ENCODE peak calls at places on chromosomes 16 and 17, in eight cellular contexts. T is neural progenitor cell, B is adipocyte, S is GM23248, Q is endothelial cell of umbilical vein, E is fibroblast of lung, K is H1, C is GM12878. O is an unnamed sample.

GRCh38 chr17:38871247-38871991 is 1.6 kb downstream of the LASP1 start:
- DNase-seq in B (peak), K (no peak), S (peak), T (peak), E (peak), Q (peak), C (peak), O (peak)

GRCh38 chr17:35849469-35850348 is 19.0 kb downstream of the HEATR9 start:
- DNase-seq in E (peak), C (peak), T (peak), K (peak), B (peak), S (peak), Q (peak), O (peak)

GRCh38 chr16:31439519-31439918 is 3.1 kb downstream of the ZNF843 start:
- DNase-seq in C (no peak), T (no peak), E (no peak), K (no peak), Q (no peak), B (no peak), S (no peak), O (no peak)

GRCh38 chr17:74427048-74427762 is 4.7 kb upstream of the GPRC5C start:
- DNase-seq in T (peak), S (no peak), B (no peak), C (no peak), K (no peak), Q (no peak), E (no peak), O (peak)

GRCh38 chr17:35536664-35537160 is 766 bp downstream of the SLFN12L start:
- DNase-seq in T (no peak), K (no peak), E (no peak), B (no peak), S (no peak), Q (no peak), C (no peak), O (no peak)

GRCh38 chr17:69048634-69049033 is 12.1 kb downstream of the ABCA9 start:
- DNase-seq in B (no peak), E (no peak), K (no peak), Q (no peak), C (no peak), T (no peak), S (no peak), O (no peak)

GRCh38 chr17:1188812-1189211 is 9.0 kb upstream of the ABR start:
- DNase-seq in C (no peak), K (no peak), S (peak), E (peak), T (no peak), B (no peak), Q (peak), O (peak)

GRCh38 chr17:16377804-16378400 is 3.0 kb upstream of the UBB start:
- DNase-seq in Q (peak), B (peak), S (peak), E (peak), T (no peak), K (no peak), C (no peak), O (peak)

GRCh38 chr17:63610854-63611253 is 10.2 kb downstream of the TACO1 start:
- DNase-seq in T (no peak), K (no peak), S (no peak), C (no peak), B (no peak), Q (no peak), E (no peak), O (no peak)

GRCh38 chr17:5500247-5500803 is 14.0 kb downstream of the MIS12 start:
- DNase-seq in T (no peak), Q (peak), C (no peak), S (peak), E (no peak), B (no peak), K (no peak), O (no peak)

DNA sequence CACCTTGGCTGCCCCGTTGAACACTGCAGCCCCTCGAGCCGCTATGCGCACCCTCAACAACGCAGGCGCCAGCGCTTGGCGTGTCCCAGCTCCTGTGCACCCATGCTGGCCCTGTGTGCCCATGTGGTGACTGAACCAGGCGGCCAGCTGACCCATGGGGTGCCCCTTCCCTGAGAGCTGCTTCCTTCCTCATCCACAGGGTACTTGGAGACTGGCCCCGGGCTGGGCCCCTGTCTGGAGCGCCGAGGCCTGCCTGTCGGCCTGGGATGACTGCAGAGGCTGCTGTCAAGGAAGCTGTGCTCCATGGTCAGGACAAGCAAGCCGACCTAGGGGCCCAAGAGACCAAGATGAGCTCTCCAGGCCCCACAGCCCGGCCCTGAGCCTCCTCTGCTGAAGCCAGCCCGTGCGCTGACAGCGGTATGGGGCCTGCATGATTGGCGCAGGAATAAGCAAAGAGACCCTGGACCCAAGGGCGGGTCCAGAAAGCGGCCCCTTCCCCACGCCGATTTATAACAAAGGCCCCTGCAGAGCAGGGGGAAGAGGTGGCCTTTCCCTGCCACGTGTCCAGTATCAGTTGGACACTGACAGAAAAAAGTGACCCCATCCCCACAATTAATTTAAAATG is 21.6 kb upstream of the BAHCC1 start:
- DNase-seq in E (no peak), Q (no peak), S (no peak), C (no peak), K (no peak), T (no peak), B (no peak), O (no peak)
- H3K9ac ChIP-seq in E (no peak), Q (no peak), S (no peak), C (no peak), K (no peak), T (no peak), B (no peak), O (no peak)

GRCh38 chr16:8476824-8477223 is 113.5 kb downstream of the TMEM114 start:
- DNase-seq in T (no peak), B (no peak), Q (no peak), S (no peak), K (no peak), C (no peak), E (no peak), O (no peak)

GRCh38 chr16:8469102-8469778 is 121.1 kb downstream of the TMEM114 start:
- DNase-seq in B (no peak), T (no peak), C (no peak), Q (no peak), E (no peak), K (no peak), S (no peak), O (no peak)

DNA sequence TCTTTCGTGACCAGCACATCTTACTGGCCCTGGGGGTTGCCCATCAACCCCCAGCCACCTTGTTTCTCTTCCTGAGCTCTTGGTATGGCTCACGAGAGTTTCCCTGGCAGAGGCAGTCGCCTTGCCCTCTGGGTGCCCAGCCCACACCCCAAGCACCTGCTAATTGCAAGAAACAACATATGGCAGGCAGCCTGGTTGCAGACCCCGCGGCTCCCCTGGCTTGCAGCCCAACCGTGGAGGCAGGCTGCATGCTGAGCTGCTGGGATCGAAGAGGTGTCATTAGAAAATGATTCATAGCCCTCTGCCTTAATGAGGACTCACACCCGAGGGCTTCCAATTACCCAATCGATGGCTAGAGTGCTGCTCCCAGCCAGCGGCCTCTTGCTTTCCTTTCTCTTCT is 115.7 kb downstream of the TMEM114 start:
- DNase-seq in C (no peak), B (no peak), S (no peak), T (no peak), Q (no peak), E (no peak), K (no peak), O (no peak)
- H3K9ac ChIP-seq in C (no peak), B (no peak), S (no peak), T (no peak), Q (no peak), E (no peak), K (no peak), O (no peak)

DNA sequence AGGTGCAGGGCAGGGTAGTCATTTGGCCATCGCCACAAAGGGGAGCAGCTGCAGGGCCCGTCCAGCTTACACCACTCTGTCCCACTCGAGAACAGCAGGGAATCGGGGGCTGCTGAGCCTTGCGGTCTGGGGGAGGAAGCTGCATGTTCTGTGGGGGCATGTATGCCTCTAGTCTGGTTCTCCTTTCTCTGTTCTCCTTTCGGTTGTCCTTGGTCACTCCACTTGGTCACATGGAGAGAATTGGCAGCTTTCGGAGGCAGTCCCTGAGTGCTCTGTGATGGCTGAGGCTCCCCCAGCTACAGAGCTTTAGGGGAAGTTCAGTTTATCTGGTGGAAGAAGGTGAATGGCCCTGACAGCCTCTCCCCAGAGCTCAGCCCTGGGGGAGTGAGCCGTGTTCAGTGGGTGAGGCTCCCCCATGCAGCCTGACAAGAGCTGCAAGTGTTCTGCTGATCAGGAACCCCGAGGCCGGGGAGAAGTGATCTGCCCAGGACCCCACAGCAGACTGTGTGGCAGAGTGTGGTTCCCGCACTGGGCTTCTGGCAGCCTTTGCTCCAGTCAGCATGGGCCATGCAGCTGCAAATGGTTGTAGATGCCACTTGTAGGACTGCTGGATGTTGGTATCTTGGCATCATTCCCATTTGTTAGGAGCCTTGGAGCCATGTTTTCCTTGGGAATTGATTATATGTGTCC is 22.3 kb upstream of the SMPD3 start:
- DNase-seq in K (no peak), C (peak), E (no peak), S (no peak), B (no peak), T (no peak), Q (no peak), O (peak)
- H3K9ac ChIP-seq in K (no peak), C (peak), E (no peak), S (no peak), B (no peak), T (no peak), Q (no peak), O (peak)

DNA sequence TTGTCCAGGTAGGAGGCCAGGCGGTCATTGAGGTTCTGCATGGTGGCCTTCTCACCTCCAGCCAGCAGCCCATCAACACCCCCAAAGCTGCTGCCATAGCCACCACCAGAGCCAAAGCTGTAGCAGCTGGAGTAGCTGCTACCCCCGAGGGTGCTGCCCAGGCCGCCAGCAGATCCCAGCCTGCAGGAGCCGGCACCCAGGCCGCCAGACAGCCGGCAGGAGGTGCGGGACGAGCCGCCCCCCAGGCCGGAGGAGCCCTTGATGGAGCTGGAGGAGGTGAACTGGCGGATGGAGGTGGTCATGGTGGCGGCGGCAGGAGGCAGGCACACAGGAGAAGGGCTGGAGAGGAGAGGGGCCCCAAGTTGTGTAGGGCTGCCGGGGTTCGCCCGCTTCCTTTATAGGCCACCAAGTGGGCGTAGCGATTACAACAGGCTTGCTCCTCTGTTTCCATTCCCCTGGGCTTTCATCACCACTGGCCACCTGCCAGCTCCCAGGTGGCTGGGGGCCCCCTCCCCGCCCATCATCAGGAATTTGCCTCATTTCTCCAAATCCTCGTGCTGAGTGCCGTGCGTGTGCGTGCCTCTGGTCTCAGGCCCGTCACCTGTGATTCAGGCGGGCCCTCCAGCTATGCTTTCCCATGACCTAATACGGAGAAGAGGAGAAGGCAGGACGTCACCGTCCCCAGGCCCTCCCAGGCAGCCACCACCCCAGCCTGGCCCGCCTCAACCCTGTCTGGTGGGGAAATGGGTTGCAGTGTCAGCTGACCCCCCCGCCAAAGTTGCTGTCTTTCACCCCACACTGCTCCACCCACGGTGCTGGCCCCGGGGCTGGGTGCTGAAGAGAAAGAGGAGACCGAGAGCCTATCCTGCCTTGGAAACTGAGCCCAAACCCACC is at the start of gene KRT17:
- DNase-seq in C (no peak), Q (no peak), B (no peak), S (no peak), T (no peak), E (no peak), K (no peak), O (no peak)
- H3K9ac ChIP-seq in C (no peak), Q (no peak), B (no peak), S (no peak), T (no peak), E (no peak), K (no peak), O (no peak)

GRCh38 chr17:28700278-28700677 is 11.4 kb downstream of the PROCA1 start:
- DNase-seq in T (no peak), K (no peak), C (no peak), E (no peak), S (no peak), B (no peak), Q (no peak), O (no peak)

GRCh38 chr17:28702752-28703150 is 8.9 kb downstream of the PROCA1 start:
- DNase-seq in T (peak), E (no peak), S (no peak), Q (no peak), C (no peak), K (no peak), B (no peak), O (no peak)

GRCh38 chr17:28703552-28704218 is 8.0 kb downstream of the PROCA1 start:
- DNase-seq in S (no peak), E (no peak), Q (no peak), B (no peak), T (no peak), C (no peak), K (no peak), O (no peak)

GRCh38 chr17:28700830-28701492 is 10.7 kb downstream of the PROCA1 start:
- DNase-seq in S (no peak), T (no peak), E (no peak), K (no peak), B (no peak), C (no peak), Q (no peak), O (no peak)

DNA sequence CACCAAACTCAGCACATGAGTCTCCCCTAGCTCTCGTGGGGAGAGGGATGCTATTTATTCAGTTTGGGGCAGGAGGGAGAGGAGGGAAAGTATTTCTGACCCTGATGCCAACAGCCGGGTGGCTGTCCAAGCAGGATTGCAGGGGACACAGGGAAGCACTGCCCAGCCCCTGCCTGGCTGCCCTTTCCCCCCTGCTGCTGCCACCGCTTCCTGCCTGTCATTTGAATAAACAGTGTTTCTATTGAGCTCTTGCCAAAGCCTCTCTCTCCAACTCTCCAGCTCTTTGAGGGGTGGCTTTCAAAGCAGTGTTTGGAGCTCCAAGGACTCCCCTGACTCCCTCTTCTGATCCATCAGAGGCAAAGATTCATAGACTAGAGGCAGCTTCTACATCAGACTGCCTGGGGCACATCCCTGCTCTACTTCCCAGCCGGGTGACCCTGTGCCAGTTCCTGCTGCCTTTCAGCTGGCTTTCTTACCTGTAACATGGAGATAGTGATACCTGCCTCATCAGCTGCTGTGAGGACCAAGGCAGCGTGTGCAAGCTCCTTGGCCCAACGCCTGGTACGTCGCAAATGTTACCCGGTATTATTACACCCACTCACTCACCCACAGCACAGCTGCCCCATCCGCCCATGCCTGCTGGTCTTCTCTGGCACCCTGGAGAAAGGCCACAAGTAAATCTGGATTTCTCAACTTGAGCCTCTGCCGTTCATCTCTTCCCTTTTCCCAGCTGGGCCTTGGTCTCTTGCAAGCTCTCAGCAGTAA is 9.5 kb downstream of the PROCA1 start:
- DNase-seq in E (no peak), Q (no peak), B (no peak), K (no peak), T (no peak), C (no peak), S (no peak), O (no peak)
- H3K9ac ChIP-seq in E (no peak), Q (no peak), B (no peak), K (no peak), T (peak), C (no peak), S (no peak), O (no peak)

GRCh38 chr17:77393867-77394539 is 253.2 kb downstream of the SEC14L1 start:
- DNase-seq in B (no peak), Q (no peak), S (no peak), E (no peak), K (no peak), T (no peak), C (no peak), O (no peak)
- H3K9ac ChIP-seq in B (peak), Q (no peak), S (peak), E (no peak), K (no peak), T (peak), C (no peak), O (no peak)

DNA sequence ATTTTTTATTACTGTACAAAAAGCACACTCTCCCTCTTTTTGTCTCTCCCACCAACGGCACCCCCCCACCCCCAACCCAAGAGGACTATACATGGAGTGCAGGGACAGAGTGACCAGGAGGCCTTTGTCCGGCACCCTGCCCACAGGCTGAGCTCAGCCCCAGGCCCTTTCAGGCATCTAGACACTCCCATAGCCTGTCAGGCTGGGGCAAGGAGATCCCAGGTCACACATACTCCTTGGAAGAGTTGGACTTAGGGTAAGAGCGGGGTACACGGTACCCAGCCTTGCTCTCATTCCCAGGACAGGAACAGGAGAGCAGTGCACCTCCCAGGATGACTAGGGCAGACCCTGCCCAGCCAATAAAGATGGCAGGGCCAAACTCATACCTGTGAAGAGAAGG is 2.1 kb downstream of the CLDN7 start:
- DNase-seq in S (no peak), T (no peak), Q (no peak), C (no peak), K (no peak), B (no peak), E (no peak), O (no peak)
- H3K9ac ChIP-seq in S (no peak), T (no peak), Q (no peak), C (no peak), K (peak), B (peak), E (no peak), O (peak)

O was measured in colonic mucosa.